ENCODE peak calls at places on chromosome 22, in five cellular contexts. A is right lobe of liver, X is kidney epithelial cell, Z is osteocyte, O is WTC11. P is an unnamed sample.

GRCh38 chr22:32842486-32842885 is 41.0 kb downstream of the TIMP3 start:
- DNase-seq in O (no peak), A (no peak), X (no peak), Z (no peak), P (no peak)

GRCh38 chr22:26763633-26764295 is 106.4 kb downstream of the MIAT start:
- DNase-seq in Z (no peak), X (no peak), A (no peak), O (no peak), P (no peak)

GRCh38 chr22:24322522-24322921 is 51.9 kb downstream of the SPECC1L start:
- DNase-seq in O (no peak), X (no peak), Z (no peak), A (no peak), P (no peak)

GRCh38 chr22:19805821-19806212 is 45.2 kb downstream of the TBX1 start:
- DNase-seq in A (peak; percentile 23), Z (no peak), X (peak; percentile 12), O (peak; percentile 6), P (no peak)

GRCh38 chr22:27100789-27101188 is 443.4 kb downstream of the MIAT start:
- DNase-seq in Z (peak; percentile 89), X (peak; percentile 80), O (peak; percentile 51), A (no peak), P (peak; percentile 83)

GRCh38 chr22:44680481-44680894 is 21.5 kb upstream of the PRR5 start:
- DNase-seq in O (no peak), A (no peak), X (no peak), Z (no peak), P (no peak)

GRCh38 chr22:36439481-36440271 is 41.8 kb downstream of the TXN2 start:
- DNase-seq in A (no peak), Z (peak; percentile 88), X (peak; percentile 82), O (no peak), P (no peak)

GRCh38 chr22:25404556-25404922 is 159.9 kb upstream of the GRK3 start:
- DNase-seq in X (no peak), A (no peak), Z (no peak), O (no peak), P (peak; percentile 42)

GRCh38 chr22:20674998-20675397 is 98.9 kb upstream of the SERPIND1 start:
- DNase-seq in O (no peak), A (no peak), X (no peak), Z (no peak), P (no peak)

GRCh38 chr22:46589141-46589748 is 30.9 kb upstream of the GRAMD4 start:
- DNase-seq in O (no peak), A (no peak), Z (no peak), X (no peak), P (no peak)

GRCh38 chr22:19289475-19290161 is 1.9 kb downstream of the CLTCL1 start:
- DNase-seq in Z (no peak), X (peak; percentile 80), O (no peak), A (no peak), P (no peak)

GRCh38 chr22:36405671-36406070 is 17.9 kb upstream of the MYH9 start:
- DNase-seq in A (no peak), X (no peak), Z (no peak), O (no peak), P (no peak)

GRCh38 chr22:35440129-35440528 is 40.2 kb downstream of the MCM5 start:
- DNase-seq in O (no peak), X (no peak), Z (no peak), A (no peak), P (no peak)

GRCh38 chr22:26837784-26838520 is 180.6 kb downstream of the MIAT start:
- DNase-seq in Z (no peak), O (no peak), X (no peak), A (no peak), P (no peak)

GRCh38 chr22:30934053-30934452 is 34.5 kb downstream of the MORC2 start:
- DNase-seq in O (no peak), A (no peak), Z (peak; percentile 59), X (no peak), P (no peak)

GRCh38 chr22:24355574-24355973 is 71.8 kb upstream of the ADORA2A start:
- DNase-seq in X (no peak), Z (no peak), O (no peak), A (no peak), P (no peak)

GRCh38 chr22:45863981-45864751 is 112.8 kb downstream of the WNT7B start:
- DNase-seq in O (peak; percentile 88), Z (no peak), A (no peak), X (peak; percentile 38), P (peak; percentile 91)

GRCh38 chr22:43798492-43798891 is 13.6 kb downstream of the EFCAB6 start:
- DNase-seq in X (peak; percentile 74), O (no peak), Z (peak; percentile 38), A (no peak), P (no peak)

GRCh38 chr22:30841264-30841663 is 127.3 kb downstream of the MORC2 start:
- DNase-seq in Z (no peak), A (no peak), X (no peak), O (no peak), P (no peak)

GRCh38 chr22:46538816-46539163 is 1.4 kb upstream of the CELSR1 start:
- DNase-seq in A (no peak), Z (no peak), X (no peak), O (no peak), P (no peak)

GRCh38 chr22:49317369-49317768 is 510.3 kb downstream of the BRD1 start:
- DNase-seq in A (no peak), Z (no peak), O (no peak), X (no peak), P (no peak)
- TF ChIP-seq CTCF in A (peak; percentile 10), Z (peak; percentile 45), O (no peak), X (no peak), P (no peak)

DNA sequence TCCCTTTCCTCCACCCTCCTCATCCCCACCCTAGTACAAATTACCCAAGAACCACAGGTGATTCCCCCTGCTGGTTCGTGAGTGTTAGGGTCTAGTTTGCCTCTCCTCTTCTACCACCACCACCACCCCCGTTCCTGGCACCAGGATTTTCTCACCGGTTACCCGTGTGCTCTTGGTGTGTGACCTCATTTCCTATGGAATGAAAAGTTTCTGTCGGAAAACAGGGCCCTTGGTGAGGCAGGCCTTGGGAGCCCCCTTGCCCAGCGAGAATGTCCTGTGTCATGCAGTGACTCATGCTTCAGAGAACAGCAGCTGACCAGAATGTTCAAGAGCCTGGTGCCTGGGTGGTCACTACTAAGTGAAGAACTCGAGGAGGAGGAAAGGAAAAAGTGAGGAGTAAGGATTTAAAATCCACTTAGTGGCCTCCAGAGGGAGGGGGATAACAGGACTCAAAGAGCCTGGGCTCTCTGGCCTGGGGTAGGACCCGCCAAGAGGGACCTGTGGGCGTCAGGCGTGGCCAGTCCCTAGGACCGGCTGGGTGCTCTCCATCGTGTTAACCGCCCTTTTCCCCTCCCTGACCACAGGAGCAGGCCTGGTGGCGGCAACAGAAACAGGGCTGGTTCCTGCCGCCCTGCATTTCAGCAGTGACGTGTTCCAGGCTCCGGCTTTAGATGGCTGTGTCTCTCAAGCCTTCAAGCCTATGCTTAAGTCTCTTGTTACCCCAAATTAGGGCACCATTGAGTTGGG is 30.2 kb downstream of the C22orf31 start:
- DNase-seq in X (peak; percentile 99), A (peak; percentile 61), O (no peak), Z (peak; percentile 90), P (peak; percentile 33)
- TF ChIP-seq CTCF in X (no peak), A (no peak), O (no peak), Z (no peak), P (no peak)

DNA sequence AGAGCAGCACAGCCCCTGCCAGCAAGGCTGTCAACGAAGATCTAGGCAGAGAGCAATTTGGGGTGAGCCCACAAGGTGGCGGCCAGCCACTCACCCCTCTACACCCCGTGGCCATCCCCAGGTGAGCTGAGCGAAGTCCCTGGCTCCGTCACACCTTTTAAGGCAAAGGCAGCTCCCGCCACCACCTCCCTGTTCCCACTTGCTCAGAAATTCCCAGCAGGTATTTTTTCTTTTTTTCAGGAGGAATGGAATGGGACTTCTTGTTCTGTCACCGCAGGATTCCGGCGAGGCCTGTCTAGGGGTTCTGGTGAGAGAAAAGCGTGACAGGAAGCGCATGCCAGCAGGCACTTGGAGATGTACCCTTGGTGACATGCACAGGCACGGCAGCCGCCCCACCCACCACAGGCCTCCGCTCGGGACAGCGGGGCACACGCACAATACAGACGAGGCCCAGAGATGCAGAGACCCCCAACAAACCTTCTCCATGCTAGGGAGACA is 10.0 kb downstream of the RPL3 start:
- DNase-seq in O (peak; percentile 70), X (no peak), Z (no peak), A (no peak), P (no peak)
- TF ChIP-seq CTCF in O (no peak), X (peak; percentile 25), Z (peak; percentile 40), A (no peak), P (no peak)

GRCh38 chr22:22200569-22201184 is 43.9 kb upstream of the VPREB1 start:
- DNase-seq in O (no peak), X (no peak), A (no peak), Z (no peak), P (no peak)
- TF ChIP-seq CTCF in O (no peak), X (no peak), A (no peak), Z (no peak), P (no peak)

GRCh38 chr22:39474351-39474991 is 17.7 kb downstream of the MGAT3 start:
- DNase-seq in Z (no peak), O (peak; percentile 70), A (no peak), X (no peak), P (no peak)

GRCh38 chr22:39477542-39477941 is 20.7 kb downstream of the MGAT3 start:
- DNase-seq in O (no peak), Z (no peak), A (no peak), X (no peak), P (no peak)

GRCh38 chr22:39476664-39477063 is 19.9 kb downstream of the MGAT3 start:
- DNase-seq in A (no peak), X (no peak), Z (no peak), O (no peak), P (no peak)

GRCh38 chr22:39475337-39475736 is 18.5 kb downstream of the MGAT3 start:
- DNase-seq in A (no peak), O (no peak), Z (no peak), X (no peak), P (no peak)

GRCh38 chr22:39475902-39476301 is 19.1 kb downstream of the MGAT3 start:
- DNase-seq in A (no peak), Z (no peak), X (no peak), O (no peak), P (no peak)
- TF ChIP-seq CTCF in A (no peak), Z (no peak), X (no peak), O (no peak), P (no peak)

GRCh38 chr22:23178512-23179254 is 1.6 kb upstream of the BCR start:
- DNase-seq in A (peak; percentile 75), Z (peak; percentile 91), X (no peak), O (peak; percentile 84), P (peak; percentile 84)
- TF ChIP-seq CTCF in A (peak; percentile 93), Z (peak; percentile 96), X (peak; percentile 97), O (peak; percentile 88), P (peak; percentile 97)

DNA sequence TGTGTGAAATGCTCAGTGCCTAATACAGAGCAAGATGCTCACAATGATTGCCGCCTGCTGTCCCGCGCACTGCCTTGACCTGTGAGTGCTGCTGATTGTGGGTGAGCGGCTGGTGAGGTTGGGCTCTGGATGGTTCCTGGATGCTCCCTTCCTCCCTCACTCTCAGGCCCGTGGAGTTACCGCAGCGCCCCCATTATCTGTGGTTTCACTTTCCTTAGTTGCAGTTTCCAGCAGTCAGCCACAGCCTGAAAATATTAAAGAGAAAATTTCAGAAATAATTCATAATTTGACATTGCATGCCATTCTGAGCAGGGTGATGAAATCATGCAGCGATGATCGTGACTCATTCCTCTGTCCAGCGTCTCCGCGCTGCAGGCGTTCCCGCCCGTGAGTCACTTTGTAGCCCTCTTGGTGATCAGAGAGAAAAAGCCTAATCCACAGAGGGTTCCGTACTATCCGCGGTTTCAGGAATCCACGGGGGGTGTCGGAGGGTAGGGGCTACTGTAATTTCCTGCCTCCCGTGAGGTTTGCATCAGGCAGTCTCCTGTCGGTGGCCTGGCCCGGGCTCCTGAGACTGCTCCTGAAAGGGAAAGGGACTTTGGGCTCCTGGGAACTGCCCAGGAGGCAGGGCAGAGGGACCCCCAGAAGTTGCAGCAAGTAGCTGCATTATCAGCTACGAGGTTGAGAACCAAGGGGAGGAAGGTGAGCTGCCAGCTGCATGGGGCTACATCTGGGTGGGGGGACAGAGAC is 10.6 kb downstream of the RPL3 start:
- DNase-seq in O (no peak), X (no peak), Z (peak; percentile 95), A (no peak), P (no peak)
- TF ChIP-seq CTCF in O (no peak), X (peak; percentile 8), Z (peak; percentile 46), A (no peak), P (no peak)

P was measured in nephron progenitor cell.